ENCODE peak calls at places on chromosomes 5 and 9, in four cellular contexts. J is mesendoderm, X is IMR-90, I is neuronal stem cell. G is an unnamed sample.

GRCh38 chr5:132807163-132807838 is 5.8 kb upstream of the SOWAHA start:
- DNase-seq in J (peak), X (no peak), I (no peak), G (peak)

GRCh38 chr9:125409637-125410521 is 148.3 kb downstream of the GAPVD1 start:
- DNase-seq in J (peak), X (peak), I (no peak), G (peak)

GRCh38 chr5:36261186-36261585 is 19.5 kb upstream of the NADK2 start:
- DNase-seq in J (no peak), X (no peak), I (no peak), G (no peak)

GRCh38 chr5:196350-196749 is 5.1 kb downstream of the LRRC14B start:
- DNase-seq in J (no peak), X (no peak), I (no peak), G (no peak)

GRCh38 chr5:28328691-28329090 is 1290.3 kb upstream of the CDH9 start:
- DNase-seq in J (no peak), X (no peak), I (no peak), G (no peak)

GRCh38 chr5:159403906-159404641 is 73.8 kb upstream of the IL12B start:
- DNase-seq in J (no peak), X (no peak), I (no peak), G (no peak)

GRCh38 chr9:7790819-7791182 is 8.8 kb downstream of the DMAC1 start:
- DNase-seq in J (no peak), X (no peak), I (no peak), G (no peak)

GRCh38 chr9:4603830-4604229 is 58.3 kb upstream of the PLPP6 start:
- DNase-seq in J (no peak), X (no peak), I (no peak), G (no peak)

GRCh38 chr5:5101676-5102075 is 38.5 kb upstream of the ADAMTS16 start:
- DNase-seq in J (no peak), X (no peak), I (no peak), G (no peak)

GRCh38 chr5:59487068-59487686 is 406.3 kb downstream of the PDE4D start:
- DNase-seq in J (peak), X (no peak), I (no peak), G (no peak)

GRCh38 chr9:6714176-6714575 is 43.6 kb upstream of the KDM4C start:
- DNase-seq in J (no peak), X (no peak), I (no peak), G (no peak)

GRCh38 chr9:132049900-132050299 is 29.8 kb downstream of the MED27 start:
- DNase-seq in J (no peak), X (no peak), I (no peak), G (no peak)

GRCh38 chr5:14178091-14178490 is 34.9 kb downstream of the TRIO start:
- DNase-seq in J (no peak), X (no peak), I (no peak), G (no peak)

GRCh38 chr5:14176888-14177287 is 33.7 kb downstream of the TRIO start:
- DNase-seq in J (no peak), X (no peak), I (no peak), G (no peak)

GRCh38 chr5:14178671-14179211 is 35.6 kb downstream of the TRIO start:
- DNase-seq in J (peak), X (peak), I (peak), G (peak)

GRCh38 chr5:14179446-14179845 is 36.3 kb downstream of the TRIO start:
- DNase-seq in J (no peak), X (no peak), I (no peak), G (no peak)

DNA sequence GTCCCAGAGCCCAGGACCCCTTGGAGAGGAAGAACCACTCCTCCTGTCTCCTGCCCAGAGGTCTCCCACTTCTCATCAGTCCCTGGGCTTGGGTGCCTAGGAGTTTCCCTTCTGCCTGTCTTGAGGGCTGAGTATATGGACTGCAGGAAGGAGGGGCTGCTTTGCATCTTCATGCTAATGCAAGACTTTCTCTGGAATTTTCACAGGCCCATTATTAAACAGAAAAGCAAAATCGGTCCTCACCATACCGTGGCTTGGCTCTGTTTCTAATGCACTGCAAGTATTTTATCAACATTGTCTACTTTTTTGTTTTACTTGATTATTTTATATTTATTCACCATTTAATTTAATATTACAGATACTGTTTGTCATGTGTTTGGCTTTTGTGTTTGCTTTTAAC is 34.5 kb downstream of the TRIO start:
- DNase-seq in J (no peak), X (no peak), I (no peak), G (no peak)
- H4K8ac ChIP-seq in J (no peak), X (peak), I (no peak), G (no peak)

DNA sequence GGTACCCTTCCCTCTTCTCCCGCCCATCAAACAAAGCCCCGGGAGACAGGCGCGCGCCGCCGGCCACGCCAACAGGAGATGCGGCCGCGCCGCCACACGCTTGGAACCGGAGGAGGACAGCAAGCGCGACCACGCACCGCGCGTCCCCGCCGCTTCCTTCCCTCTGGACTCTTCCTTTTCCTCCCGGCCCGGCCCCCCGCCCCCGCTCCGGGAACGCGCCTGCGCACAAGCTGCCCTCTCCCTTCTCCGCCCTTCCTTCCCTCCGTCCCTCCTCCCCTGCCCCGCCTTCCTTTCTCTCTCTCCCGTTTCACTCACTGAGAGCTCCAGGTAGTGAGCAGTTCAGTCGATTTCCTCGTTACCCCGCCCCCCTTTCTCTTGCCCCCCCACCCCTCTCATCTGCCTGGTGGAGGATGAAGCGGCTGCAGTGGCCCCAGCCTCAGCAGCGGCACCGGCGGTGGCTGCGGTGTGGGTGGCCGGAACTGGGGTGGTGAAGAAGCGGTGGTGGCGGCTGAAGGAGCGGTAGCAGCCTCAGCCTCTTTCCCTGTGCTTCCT is at the start of gene RASA1:
- DNase-seq in J (peak), X (peak), I (peak), G (peak)
- H3K23ac ChIP-seq in J (peak), X (peak), I (peak), G (no peak)

GRCh38 chr9:88388886-88389617 is 808 bp downstream of the SPIN1 start:
- DNase-seq in J (peak), X (peak), I (peak), G (peak)
- H4K8ac ChIP-seq in J (no peak), X (peak), I (no peak), G (no peak)

GRCh38 chr5:6582507-6583048 is 50.3 kb downstream of the NSUN2 start:
- DNase-seq in J (no peak), X (no peak), I (no peak), G (peak)
- H3K23ac ChIP-seq in J (no peak), X (no peak), I (peak), G (no peak)

DNA sequence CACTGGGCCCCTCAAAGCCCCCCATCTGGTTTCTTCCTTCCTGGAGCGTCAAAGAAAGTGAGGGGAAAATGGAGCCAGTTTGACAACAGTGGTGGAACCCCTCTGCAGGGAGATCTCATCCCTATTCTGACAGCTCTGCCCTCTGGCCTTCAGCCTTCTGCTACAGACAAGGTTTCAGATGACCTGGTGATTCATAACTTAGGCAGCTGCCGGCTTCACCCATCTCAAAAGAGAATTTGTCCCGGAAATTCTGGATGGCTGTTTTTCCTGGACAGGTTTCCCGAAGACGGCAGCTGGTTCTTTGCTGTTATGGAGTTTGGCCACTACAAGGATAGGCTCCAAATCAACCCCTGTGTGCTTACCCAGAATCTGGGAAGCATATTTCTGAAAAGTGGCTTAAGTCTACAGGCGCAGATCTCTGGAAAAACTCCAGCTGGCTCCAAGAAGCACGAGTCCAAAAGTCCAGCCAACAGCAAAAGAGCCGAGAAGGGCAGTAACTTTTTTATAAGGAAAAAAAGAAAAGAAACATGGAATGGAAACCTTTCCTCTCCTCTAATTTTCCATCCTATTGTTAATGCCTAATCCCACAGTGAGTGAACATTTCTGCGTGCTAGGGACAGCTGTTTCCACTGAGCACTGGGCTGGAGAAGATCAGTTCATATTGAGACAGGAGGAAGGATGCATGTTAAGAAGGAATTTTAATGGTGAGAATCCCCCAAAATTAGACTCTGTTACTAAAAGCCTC is 54.5 kb downstream of the ZNF366 start:
- DNase-seq in J (peak), X (peak), I (no peak), G (no peak)
- H4K8ac ChIP-seq in J (no peak), X (peak), I (no peak), G (no peak)

GRCh38 chr9:138060881-138061280 is 183.3 kb downstream of the CACNA1B start:
- DNase-seq in J (no peak), X (no peak), I (no peak), G (no peak)
- H3K23ac ChIP-seq in J (no peak), X (no peak), I (no peak), G (no peak)

GRCh38 chr9:117492476-117492875 is 77.6 kb upstream of the ASTN2 start:
- DNase-seq in J (no peak), X (no peak), I (no peak), G (no peak)
- H4K8ac ChIP-seq in J (no peak), X (no peak), I (no peak), G (no peak)

DNA sequence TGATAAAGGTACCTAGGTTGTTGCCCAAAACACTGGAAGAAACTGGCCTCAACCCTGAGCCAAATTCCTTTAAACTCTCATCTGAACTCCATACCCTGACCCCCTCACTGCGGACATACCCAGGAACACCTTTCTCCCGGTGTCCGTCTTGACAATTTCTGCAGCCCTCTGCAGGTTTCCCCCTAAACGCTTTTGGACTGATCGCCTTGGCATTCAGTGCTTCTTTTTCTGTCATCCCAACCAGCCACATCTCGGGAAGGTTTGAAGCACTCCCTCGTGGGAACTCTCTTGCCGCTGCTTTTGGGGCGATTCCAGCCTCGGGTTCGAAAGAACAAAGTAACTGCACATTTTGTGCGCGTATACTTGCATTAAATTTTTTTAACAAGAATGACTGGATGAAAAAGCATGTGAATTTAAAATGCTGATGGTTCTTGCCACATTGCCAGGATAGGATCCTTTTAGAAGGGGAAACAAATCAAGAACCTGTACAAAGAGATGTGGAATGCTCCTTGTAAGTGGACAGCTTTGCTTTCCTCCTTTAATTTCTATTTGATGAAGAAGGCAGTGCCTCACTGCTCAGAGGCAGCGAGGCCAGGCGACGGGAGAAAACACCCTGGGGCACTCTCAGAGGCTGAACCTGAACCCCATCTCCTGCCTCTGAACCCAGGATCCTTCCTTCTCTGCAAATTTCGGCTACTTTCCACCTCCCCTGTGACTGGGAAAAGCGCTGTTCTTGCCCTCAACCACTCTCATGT is 615 bp downstream of the PSMD5 start:
- DNase-seq in J (peak), X (peak), I (peak), G (no peak)
- H3K23ac ChIP-seq in J (no peak), X (peak), I (peak), G (no peak)

GRCh38 chr5:106940986-106941385 is 729.8 kb downstream of the EFNA5 start:
- DNase-seq in J (no peak), X (no peak), I (no peak), G (no peak)
- H4K8ac ChIP-seq in J (no peak), X (no peak), I (no peak), G (no peak)

DNA sequence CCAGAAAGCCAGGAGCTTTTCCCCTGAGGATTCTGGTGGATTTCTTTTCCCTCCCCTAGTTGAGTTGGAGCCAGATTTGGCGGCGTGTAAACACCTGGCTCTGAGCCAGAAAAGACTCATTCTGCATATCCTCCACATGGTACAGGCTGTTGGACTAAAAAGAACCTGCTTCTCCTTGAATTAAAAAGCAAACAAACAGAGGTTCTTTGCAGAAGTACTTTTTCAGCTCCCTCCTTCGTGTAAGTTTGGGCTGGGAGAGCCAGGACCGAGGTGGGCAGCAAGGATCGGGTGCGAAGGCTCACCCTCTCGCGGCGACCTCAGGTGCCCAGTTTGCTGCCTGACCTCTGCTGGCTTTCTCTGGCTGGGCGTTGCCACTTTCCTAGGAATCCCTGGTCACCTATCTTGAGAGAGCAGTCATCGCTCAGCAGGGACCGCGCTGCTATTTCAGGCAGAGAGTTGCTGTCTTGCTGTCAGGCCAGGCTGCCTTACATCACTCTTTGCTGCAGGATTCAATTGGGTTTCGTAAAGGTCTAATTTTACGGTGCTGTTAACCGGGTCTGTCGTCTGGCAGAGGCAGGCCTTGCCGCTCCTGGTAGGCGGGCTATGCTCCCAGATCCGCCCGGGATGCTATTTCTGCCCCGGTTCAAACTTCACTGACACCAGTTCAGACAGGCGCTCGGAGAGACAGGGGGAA is 3.2 kb downstream of the PAPPA start:
- DNase-seq in J (peak), X (peak), I (peak), G (peak)
- H3K23ac ChIP-seq in J (no peak), X (peak), I (no peak), G (no peak)